ENCODE peak calls at places on chromosomes 12 and 14, in four cellular contexts. J is A549, A is aorta, E is stromal cell of bone marrow. W is an unnamed sample.

GRCh38 chr12:111692575-111693210 is 6.8 kb downstream of the ACAD10 start:
- DNase-seq in J (peak; percentile 68), A (no peak), E (no peak), W (no peak)

GRCh38 chr12:9319044-9319841 is 111.0 kb upstream of the PZP start:
- DNase-seq in J (no peak), A (no peak), E (no peak), W (no peak)

GRCh38 chr12:79360269-79360668 is 330.5 kb downstream of the PAWR start:
- DNase-seq in J (no peak), A (no peak), E (no peak), W (no peak)

GRCh38 chr14:70655110-70655826 is 13.6 kb downstream of the TTC9 start:
- DNase-seq in J (no peak), A (no peak), E (no peak), W (peak; percentile 49)

GRCh38 chr14:68369289-68369925 is 423.5 kb downstream of the ZFP36L1 start:
- DNase-seq in J (no peak), A (no peak), E (no peak), W (no peak)

GRCh38 chr12:2311001-2311778 is 258.4 kb downstream of the CACNA1C start:
- DNase-seq in J (no peak), A (no peak), E (peak; percentile 66), W (no peak)

GRCh38 chr12:468671-469389 is 9.1 kb downstream of the B4GALNT3 start:
- DNase-seq in J (no peak), A (no peak), E (no peak), W (peak; percentile 39)

GRCh38 chr12:11877102-11877826 is 193.5 kb upstream of the BCL2L14 start:
- DNase-seq in J (no peak), A (no peak), E (no peak), W (no peak)

GRCh38 chr12:52263761-52264434 is 10.5 kb upstream of the KRT86 start:
- DNase-seq in J (no peak), A (peak; percentile 53), E (no peak), W (no peak)

GRCh38 chr14:36659010-36659821 is 2.4 kb upstream of the PAX9 start:
- DNase-seq in J (no peak), A (peak; percentile 66), E (no peak), W (no peak)

GRCh38 chr12:106300761-106301160 is 1.8 kb upstream of the TCP11L2 start:
- DNase-seq in J (no peak), A (no peak), E (no peak), W (no peak)

GRCh38 chr12:120905856-120906384 is 1.8 kb upstream of the SPPL3 start:
- DNase-seq in J (no peak), A (peak; percentile 51), E (no peak), W (no peak)

GRCh38 chr12:2354151-2354991 is 301.6 kb downstream of the CACNA1C start:
- DNase-seq in J (no peak), A (no peak), E (no peak), W (no peak)

GRCh38 chr12:6613015-6613775 is 6.0 kb upstream of the CHD4 start:
- DNase-seq in J (no peak), A (peak; percentile 90), E (peak; percentile 55), W (no peak)